ENCODE peak calls at places on chromosome 21, in eight cellular contexts. One of them, this sample, is unnamed.

GRCh38 chr21:41580758-41581554 is 73.0 kb upstream of the TMPRSS2 start:
- DNase-seq in HFF-Myc: no peak
- DNase-seq in breast epithelium: no peak
- DNase-seq in adrenal gland: no peak
- DNase-seq in transverse colon: peak
- DNase-seq in GM06990: no peak
- DNase-seq in K562: no peak
- DNase-seq in spleen: no peak
- DNase-seq in this sample: no peak

GRCh38 chr21:34613679-34614442 is 1.1 kb downstream of the RCAN1 start:
- DNase-seq in HFF-Myc: no peak
- DNase-seq in breast epithelium: no peak
- DNase-seq in adrenal gland: peak
- DNase-seq in transverse colon: no peak
- DNase-seq in GM06990: no peak
- DNase-seq in K562: peak
- DNase-seq in spleen: no peak
- DNase-seq in this sample: no peak

GRCh38 chr21:27674037-27674436 is 707.1 kb upstream of the ADAMTS5 start:
- DNase-seq in HFF-Myc: peak
- DNase-seq in breast epithelium: no peak
- DNase-seq in adrenal gland: no peak
- DNase-seq in transverse colon: no peak
- DNase-seq in GM06990: no peak
- DNase-seq in K562: no peak
- DNase-seq in spleen: no peak
- DNase-seq in this sample: no peak

GRCh38 chr21:31198575-31198974 is 145.5 kb downstream of the TIAM1 start:
- DNase-seq in HFF-Myc: no peak
- DNase-seq in breast epithelium: no peak
- DNase-seq in adrenal gland: no peak
- DNase-seq in transverse colon: no peak
- DNase-seq in GM06990: no peak
- DNase-seq in K562: peak
- DNase-seq in spleen: no peak
- DNase-seq in this sample: peak

GRCh38 chr21:36388835-36389234 is 3.6 kb downstream of the CHAF1B start:
- DNase-seq in HFF-Myc: no peak
- DNase-seq in breast epithelium: no peak
- DNase-seq in adrenal gland: no peak
- DNase-seq in transverse colon: no peak
- DNase-seq in GM06990: peak
- DNase-seq in K562: no peak
- DNase-seq in spleen: no peak
- DNase-seq in this sample: peak

GRCh38 chr21:42513985-42514882 is 582 bp downstream of the SLC37A1 start:
- DNase-seq in HFF-Myc: no peak
- DNase-seq in breast epithelium: no peak
- DNase-seq in adrenal gland: peak
- DNase-seq in transverse colon: peak
- DNase-seq in GM06990: peak
- DNase-seq in K562: peak
- DNase-seq in spleen: peak
- DNase-seq in this sample: peak

GRCh38 chr21:31909153-31909771 is 36.4 kb downstream of the HUNK start:
- DNase-seq in HFF-Myc: no peak
- DNase-seq in breast epithelium: no peak
- DNase-seq in adrenal gland: no peak
- DNase-seq in transverse colon: no peak
- DNase-seq in GM06990: no peak
- DNase-seq in K562: no peak
- DNase-seq in spleen: no peak
- DNase-seq in this sample: peak

GRCh38 chr21:27532081-27532480 is 565.2 kb upstream of the ADAMTS5 start:
- DNase-seq in HFF-Myc: peak
- DNase-seq in breast epithelium: no peak
- DNase-seq in adrenal gland: no peak
- DNase-seq in transverse colon: peak
- DNase-seq in GM06990: no peak
- DNase-seq in K562: no peak
- DNase-seq in spleen: no peak
- DNase-seq in this sample: no peak

GRCh38 chr21:31078796-31079195 is 40.5 kb upstream of the KRTAP19-8 start:
- DNase-seq in HFF-Myc: no peak
- DNase-seq in breast epithelium: no peak
- DNase-seq in adrenal gland: no peak
- DNase-seq in transverse colon: no peak
- DNase-seq in GM06990: no peak
- DNase-seq in K562: no peak
- DNase-seq in spleen: no peak
- DNase-seq in this sample: no peak

GRCh38 chr21:28344985-28345384 is 647.7 kb downstream of the LTN1 start:
- DNase-seq in HFF-Myc: no peak
- DNase-seq in breast epithelium: no peak
- DNase-seq in adrenal gland: no peak
- DNase-seq in transverse colon: no peak
- DNase-seq in GM06990: no peak
- DNase-seq in K562: no peak
- DNase-seq in spleen: no peak
- DNase-seq in this sample: no peak

GRCh38 chr21:14553422-14553821 is 7.3 kb upstream of the SAMSN1 start:
- DNase-seq in HFF-Myc: no peak
- DNase-seq in breast epithelium: no peak
- DNase-seq in adrenal gland: no peak
- DNase-seq in transverse colon: no peak
- DNase-seq in GM06990: no peak
- DNase-seq in K562: no peak
- DNase-seq in spleen: no peak
- DNase-seq in this sample: no peak

GRCh38 chr21:42593007-42593814 is 60.2 kb upstream of the PDE9A start:
- DNase-seq in HFF-Myc: no peak
- DNase-seq in breast epithelium: peak
- DNase-seq in adrenal gland: peak
- DNase-seq in transverse colon: peak
- DNase-seq in GM06990: peak
- DNase-seq in K562: peak
- DNase-seq in spleen: peak
- DNase-seq in this sample: peak

GRCh38 chr21:40783404-40783803 is 63.6 kb downstream of the DSCAM start:
- DNase-seq in HFF-Myc: no peak
- DNase-seq in breast epithelium: no peak
- DNase-seq in adrenal gland: no peak
- DNase-seq in transverse colon: no peak
- DNase-seq in GM06990: no peak
- DNase-seq in K562: no peak
- DNase-seq in spleen: no peak
- DNase-seq in this sample: no peak

GRCh38 chr21:42513151-42513984 is at the start of gene SLC37A1:
- DNase-seq in HFF-Myc: no peak
- DNase-seq in breast epithelium: no peak
- DNase-seq in adrenal gland: no peak
- DNase-seq in transverse colon: no peak
- DNase-seq in GM06990: peak
- DNase-seq in K562: peak
- DNase-seq in spleen: peak
- DNase-seq in this sample: no peak

GRCh38 chr21:41751621-41752020 is 15.2 kb downstream of the RIPK4 start:
- DNase-seq in HFF-Myc: no peak
- DNase-seq in breast epithelium: peak
- DNase-seq in adrenal gland: no peak
- DNase-seq in transverse colon: no peak
- DNase-seq in GM06990: no peak
- DNase-seq in K562: no peak
- DNase-seq in spleen: peak
- DNase-seq in this sample: no peak

GRCh38 chr21:40967771-40968170 is 120.8 kb upstream of the DSCAM start:
- DNase-seq in HFF-Myc: no peak
- DNase-seq in breast epithelium: no peak
- DNase-seq in adrenal gland: no peak
- DNase-seq in transverse colon: no peak
- DNase-seq in GM06990: no peak
- DNase-seq in K562: no peak
- DNase-seq in spleen: no peak
- DNase-seq in this sample: peak

GRCh38 chr21:41160036-41160435 is 7.9 kb upstream of the BACE2 start:
- DNase-seq in HFF-Myc: no peak
- DNase-seq in breast epithelium: no peak
- DNase-seq in adrenal gland: no peak
- DNase-seq in transverse colon: no peak
- DNase-seq in GM06990: no peak
- DNase-seq in K562: no peak
- DNase-seq in spleen: no peak
- DNase-seq in this sample: no peak

GRCh38 chr21:36203603-36203889 is 46.9 kb downstream of the DOP1B start:
- DNase-seq in HFF-Myc: peak
- DNase-seq in breast epithelium: no peak
- DNase-seq in adrenal gland: peak
- DNase-seq in transverse colon: no peak
- DNase-seq in GM06990: no peak
- DNase-seq in K562: no peak
- DNase-seq in spleen: no peak
- DNase-seq in this sample: peak

GRCh38 chr21:14737922-14738321 is 191.8 kb upstream of the SAMSN1 start:
- DNase-seq in HFF-Myc: peak
- DNase-seq in breast epithelium: no peak
- DNase-seq in adrenal gland: peak
- DNase-seq in transverse colon: peak
- DNase-seq in GM06990: no peak
- DNase-seq in K562: peak
- DNase-seq in spleen: no peak
- DNase-seq in this sample: peak

GRCh38 chr21:35072960-35073359 is 23.9 kb upstream of the RUNX1 start:
- DNase-seq in HFF-Myc: no peak
- DNase-seq in breast epithelium: no peak
- DNase-seq in adrenal gland: no peak
- DNase-seq in transverse colon: no peak
- DNase-seq in GM06990: no peak
- DNase-seq in K562: no peak
- DNase-seq in spleen: no peak
- DNase-seq in this sample: no peak

GRCh38 chr21:21383126-21383525 is 384.9 kb downstream of the NCAM2 start:
- DNase-seq in HFF-Myc: no peak
- DNase-seq in breast epithelium: no peak
- DNase-seq in adrenal gland: no peak
- DNase-seq in transverse colon: no peak
- DNase-seq in GM06990: no peak
- DNase-seq in K562: no peak
- DNase-seq in spleen: no peak
- DNase-seq in this sample: no peak

GRCh38 chr21:33152228-33153130 is 77.3 kb upstream of the IFNAR2 start:
- DNase-seq in HFF-Myc: no peak
- DNase-seq in breast epithelium: no peak
- DNase-seq in adrenal gland: no peak
- DNase-seq in transverse colon: no peak
- DNase-seq in GM06990: no peak
- DNase-seq in K562: no peak
- DNase-seq in spleen: no peak
- DNase-seq in this sample: no peak

GRCh38 chr21:14718957-14719356 is 172.8 kb upstream of the SAMSN1 start:
- DNase-seq in HFF-Myc: no peak
- DNase-seq in breast epithelium: no peak
- DNase-seq in adrenal gland: no peak
- DNase-seq in transverse colon: no peak
- DNase-seq in GM06990: no peak
- DNase-seq in K562: no peak
- DNase-seq in spleen: no peak
- DNase-seq in this sample: no peak

GRCh38 chr21:18460979-18461378 is 57.4 kb upstream of the TMPRSS15 start:
- DNase-seq in HFF-Myc: no peak
- DNase-seq in breast epithelium: no peak
- DNase-seq in adrenal gland: no peak
- DNase-seq in transverse colon: no peak
- DNase-seq in GM06990: no peak
- DNase-seq in K562: no peak
- DNase-seq in spleen: no peak
- DNase-seq in this sample: no peak
- H3K4me3 ChIP-seq in HFF-Myc: no peak
- H3K4me3 ChIP-seq in breast epithelium: no peak
- H3K4me3 ChIP-seq in adrenal gland: no peak
- H3K4me3 ChIP-seq in transverse colon: no peak
- H3K4me3 ChIP-seq in GM06990: no peak
- H3K4me3 ChIP-seq in K562: no peak
- H3K4me3 ChIP-seq in spleen: no peak
- H3K4me3 ChIP-seq in this sample: no peak

DNA sequence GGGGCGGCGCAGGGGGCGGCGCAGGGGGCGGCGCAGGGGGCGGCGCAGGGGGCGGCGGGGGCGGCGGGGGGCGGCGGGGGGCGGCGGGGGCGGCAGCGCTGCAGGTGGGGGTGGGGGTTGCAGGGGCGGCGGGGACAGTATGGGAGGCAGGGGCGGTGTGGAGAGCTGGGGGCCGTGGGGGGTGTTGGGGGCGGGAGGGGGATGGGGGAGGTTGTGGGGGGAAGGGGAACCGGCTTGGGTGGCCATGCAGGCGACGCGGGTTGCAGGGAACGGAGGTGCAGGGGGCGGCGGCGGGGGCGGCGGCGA is 13.0 kb upstream of the SLC19A1 start:
- DNase-seq in HFF-Myc: no peak
- DNase-seq in breast epithelium: no peak
- DNase-seq in adrenal gland: no peak
- DNase-seq in transverse colon: no peak
- DNase-seq in GM06990: no peak
- DNase-seq in K562: no peak
- DNase-seq in spleen: no peak
- DNase-seq in this sample: no peak
- H3K4me3 ChIP-seq in HFF-Myc: peak
- H3K4me3 ChIP-seq in breast epithelium: peak
- H3K4me3 ChIP-seq in adrenal gland: peak
- H3K4me3 ChIP-seq in transverse colon: peak
- H3K4me3 ChIP-seq in GM06990: no peak
- H3K4me3 ChIP-seq in K562: peak
- H3K4me3 ChIP-seq in spleen: peak
- H3K4me3 ChIP-seq in this sample: no peak

DNA sequence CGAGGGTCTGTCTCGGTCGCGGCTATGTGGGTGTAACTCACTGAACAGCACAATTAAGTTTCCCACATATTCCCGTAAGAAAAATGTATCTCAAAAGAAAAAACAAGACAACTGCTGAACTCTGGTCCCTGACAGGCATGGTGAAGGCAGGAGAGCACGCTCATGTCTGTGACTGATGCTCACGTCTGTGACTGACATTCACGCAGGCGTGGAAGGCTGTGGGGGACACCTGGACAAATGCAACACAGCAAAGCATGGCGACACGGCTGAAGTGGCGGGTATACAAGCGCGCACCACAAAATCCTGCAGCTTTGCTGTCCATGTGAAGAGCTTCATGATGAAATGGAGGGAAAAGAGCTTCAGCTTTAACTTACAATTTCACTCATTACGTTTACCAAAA is 6.0 kb downstream of the PTTG1IP start:
- DNase-seq in HFF-Myc: no peak
- DNase-seq in breast epithelium: no peak
- DNase-seq in adrenal gland: no peak
- DNase-seq in transverse colon: no peak
- DNase-seq in GM06990: no peak
- DNase-seq in K562: no peak
- DNase-seq in spleen: peak
- DNase-seq in this sample: no peak
- H3K4me3 ChIP-seq in HFF-Myc: no peak
- H3K4me3 ChIP-seq in breast epithelium: no peak
- H3K4me3 ChIP-seq in adrenal gland: no peak
- H3K4me3 ChIP-seq in transverse colon: no peak
- H3K4me3 ChIP-seq in GM06990: no peak
- H3K4me3 ChIP-seq in K562: no peak
- H3K4me3 ChIP-seq in spleen: no peak
- H3K4me3 ChIP-seq in this sample: no peak

GRCh38 chr21:16842716-16843115 is 670.1 kb upstream of the CXADR start:
- DNase-seq in HFF-Myc: peak
- DNase-seq in breast epithelium: no peak
- DNase-seq in adrenal gland: no peak
- DNase-seq in transverse colon: no peak
- DNase-seq in GM06990: no peak
- DNase-seq in K562: no peak
- DNase-seq in spleen: no peak
- DNase-seq in this sample: peak
- H3K4me3 ChIP-seq in HFF-Myc: no peak
- H3K4me3 ChIP-seq in breast epithelium: no peak
- H3K4me3 ChIP-seq in adrenal gland: peak
- H3K4me3 ChIP-seq in transverse colon: no peak
- H3K4me3 ChIP-seq in GM06990: no peak
- H3K4me3 ChIP-seq in K562: no peak
- H3K4me3 ChIP-seq in spleen: no peak
- H3K4me3 ChIP-seq in this sample: no peak